ENCODE peak calls at places on chromosomes 11 and 22, in eight cellular contexts. Q is CD4-positive, CD25-positive, alpha-beta regulatory T cell; H is GM06990; S is SJSA1; A is uterus; X is heart left ventricle; W is spleen; L is HAP-1. T is an unnamed sample.

GRCh38 chr11:130323452-130324448 is 9.0 kb upstream of the ZBTB44 start:
- DNase-seq in Q (no peak), H (no peak), S (no peak), A (no peak), X (no peak), W (no peak), L (no peak), T (peak; percentile 42)

GRCh38 chr11:15525582-15525981 is 410.9 kb downstream of the INSC start:
- DNase-seq in Q (no peak), H (no peak), S (no peak), A (no peak), X (no peak), W (no peak), L (no peak), T (no peak)

GRCh38 chr11:58636587-58636986 is 14.1 kb downstream of the CNTF start:
- DNase-seq in Q (no peak), H (no peak), S (no peak), A (no peak), X (no peak), W (no peak), L (no peak), T (no peak)

GRCh38 chr22:29030618-29031235 is 30.9 kb downstream of the C22orf31 start:
- DNase-seq in Q (no peak), H (no peak), S (no peak), A (peak; percentile 88), X (peak; percentile 80), W (peak; percentile 80), L (no peak), T (peak; percentile 72)

GRCh38 chr22:36196254-36197064 is 5.2 kb downstream of the APOL4 start:
- DNase-seq in Q (no peak), H (no peak), S (no peak), A (no peak), X (no peak), W (no peak), L (no peak), T (no peak)

GRCh38 chr11:48052183-48053040 is 72.1 kb downstream of the PTPRJ start:
- DNase-seq in Q (no peak), H (no peak), S (peak; percentile 82), A (no peak), X (no peak), W (no peak), L (peak; percentile 25), T (peak; percentile 55)

GRCh38 chr11:21988477-21988876 is 204.4 kb upstream of the ANO5 start:
- DNase-seq in Q (no peak), H (no peak), S (no peak), A (no peak), X (no peak), W (no peak), L (no peak), T (no peak)

GRCh38 chr11:118277312-118277711 is 13.2 kb upstream of the MPZL2 start:
- DNase-seq in Q (no peak), H (peak; percentile 14), S (no peak), A (peak; percentile 22), X (no peak), W (no peak), L (no peak), T (peak; percentile 43)

GRCh38 chr22:21938906-21939305 is 13.7 kb downstream of the PPM1F start:
- DNase-seq in Q (no peak), H (no peak), S (no peak), A (no peak), X (no peak), W (peak; percentile 80), L (no peak), T (no peak)

GRCh38 chr11:66322732-66323427 is 6.0 kb upstream of the CD248 start:
- DNase-seq in Q (no peak), H (no peak), S (no peak), A (peak; percentile 51), X (peak; percentile 76), W (no peak), L (no peak), T (no peak)

GRCh38 chr11:66115638-66116410 is 45.8 kb downstream of the PACS1 start:
- DNase-seq in Q (peak; percentile 77), H (no peak), S (no peak), A (no peak), X (no peak), W (no peak), L (peak; percentile 19), T (no peak)

GRCh38 chr11:100581318-100581717 is 105.8 kb upstream of the ARHGAP42 start:
- DNase-seq in Q (no peak), H (no peak), S (no peak), A (no peak), X (no peak), W (no peak), L (no peak), T (no peak)

GRCh38 chr11:27124514-27125264 is 84.1 kb downstream of the BBOX1 start:
- DNase-seq in Q (no peak), H (no peak), S (no peak), A (no peak), X (no peak), W (no peak), L (no peak), T (no peak)

GRCh38 chr11:33059331-33060007 is 20.1 kb downstream of the TCP11L1 start:
- DNase-seq in Q (no peak), H (no peak), S (no peak), A (no peak), X (no peak), W (no peak), L (no peak), T (no peak)

GRCh38 chr11:69880041-69880802 is 61.0 kb upstream of the FGF3 start:
- DNase-seq in Q (no peak), H (no peak), S (no peak), A (no peak), X (no peak), W (peak; percentile 56), L (no peak), T (no peak)

GRCh38 chr22:46941958-46942815 is 179.7 kb downstream of the TBC1D22A start:
- DNase-seq in Q (no peak), H (no peak), S (no peak), A (no peak), X (peak; percentile 69), W (no peak), L (no peak), T (peak; percentile 29)

GRCh38 chr11:93652161-93652597 is 9.3 kb upstream of the CEP295 start:
- DNase-seq in Q (peak; percentile 23), H (no peak), S (peak; percentile 11), A (no peak), X (no peak), W (no peak), L (peak; percentile 65), T (no peak)

GRCh38 chr11:2578934-2579280 is 120.9 kb downstream of the KCNQ1OT1 start:
- DNase-seq in Q (no peak), H (no peak), S (no peak), A (peak; percentile 7), X (peak; percentile 36), W (peak; percentile 43), L (no peak), T (no peak)

GRCh38 chr22:25021409-25021808 is 68.9 kb downstream of the KIAA1671 start:
- DNase-seq in Q (no peak), H (no peak), S (no peak), A (no peak), X (no peak), W (no peak), L (no peak), T (no peak)

GRCh38 chr11:134743809-134744195 is 331.8 kb upstream of the B3GAT1 start:
- DNase-seq in Q (no peak), H (no peak), S (no peak), A (no peak), X (no peak), W (no peak), L (no peak), T (no peak)
- H3K27me3 ChIP-seq in Q (no peaks in the 10 kb centered on the region), H (no peaks in the 10 kb centered on the region), S (no peaks in the 10 kb centered on the region), A (no peaks in the 10 kb centered on the region), X (no peaks in the 10 kb centered on the region), W (no peaks in the 10 kb centered on the region), L (no peaks in the 10 kb centered on the region), T (no peaks in the 10 kb centered on the region)

DNA sequence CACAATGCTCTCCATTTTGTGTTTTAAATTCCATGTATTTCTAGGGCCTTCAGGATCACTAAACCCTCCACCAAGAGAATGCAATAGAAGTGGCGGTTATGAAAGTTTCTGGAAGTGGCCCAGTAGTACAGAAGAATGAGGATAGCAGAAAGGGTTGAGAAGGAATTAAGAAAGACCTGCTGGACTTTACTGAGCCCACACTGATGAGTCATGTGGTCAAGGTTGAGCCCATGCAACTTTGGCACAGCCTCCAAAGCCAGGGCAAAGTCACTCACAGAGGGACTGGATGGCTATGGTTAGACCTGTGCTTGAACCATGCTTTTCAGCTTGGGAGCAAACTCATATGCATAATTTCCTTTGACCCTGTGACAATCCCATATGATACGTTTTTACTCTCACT is 102.9 kb upstream of the PLET1 start:
- DNase-seq in Q (no peak), H (no peak), S (no peak), A (no peak), X (no peak), W (no peak), L (no peak), T (peak; percentile 61)
- H3K4me3 ChIP-seq in Q (no peak overlapping the region), H (no peak overlapping the region), S (no peak overlapping the region), A (no peak overlapping the region), X (no peak overlapping the region), W (no peak overlapping the region), L (no peak overlapping the region), T (no peak overlapping the region)

GRCh38 chr11:65043881-65044501 is 3.0 kb downstream of the SAC3D1 start:
- DNase-seq in Q (no peak), H (no peak), S (no peak), A (no peak), X (no peak), W (peak; percentile 78), L (no peak), T (peak; percentile 80)
- H3K36me3 ChIP-seq in Q (peaks cover 9% of the 10 kb centered on the region), H (peaks cover 9% of the 10 kb centered on the region), S (peaks cover 62% of the 10 kb centered on the region), A (no peaks in the 10 kb centered on the region), X (peaks cover 12% of the 10 kb centered on the region), W (peaks cover 10% of the 10 kb centered on the region), L (peaks cover 20% of the 10 kb centered on the region), T (peaks cover 32% of the 10 kb centered on the region)

GRCh38 chr11:11537871-11538270 is 83.9 kb downstream of the GALNT18 start:
- DNase-seq in Q (no peak), H (no peak), S (no peak), A (no peak), X (no peak), W (no peak), L (no peak), T (no peak)

GRCh38 chr11:11540157-11540556 is 81.6 kb downstream of the GALNT18 start:
- DNase-seq in Q (no peak), H (no peak), S (no peak), A (no peak), X (no peak), W (no peak), L (no peak), T (no peak)

GRCh38 chr11:11538277-11538960 is 83.4 kb downstream of the GALNT18 start:
- DNase-seq in Q (no peak), H (no peak), S (no peak), A (no peak), X (peak; percentile 80), W (no peak), L (no peak), T (no peak)

GRCh38 chr11:11545285-11546275 is 76.2 kb downstream of the GALNT18 start:
- DNase-seq in Q (no peak), H (no peak), S (no peak), A (no peak), X (no peak), W (no peak), L (no peak), T (no peak)

DNA sequence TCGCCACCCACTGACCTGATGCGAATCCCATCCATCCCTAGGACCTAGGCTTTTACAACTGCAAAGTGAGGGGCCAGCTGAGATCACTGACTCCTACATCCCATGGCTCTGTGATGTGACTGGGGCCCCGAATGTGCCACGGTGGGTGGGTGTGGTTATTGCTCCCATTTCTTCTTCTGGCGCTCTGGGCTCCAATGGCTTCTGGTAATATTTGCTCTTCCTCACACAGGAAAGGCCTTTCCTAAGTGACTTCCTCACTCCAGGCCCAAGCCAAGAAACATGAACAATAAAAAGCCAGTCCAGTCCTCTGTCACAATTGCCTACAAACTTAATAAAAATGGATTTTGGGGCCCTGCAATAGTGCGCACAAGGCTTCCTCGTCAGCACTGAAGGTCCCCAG is 78.1 kb downstream of the GALNT18 start:
- DNase-seq in Q (no peak), H (no peak), S (no peak), A (no peak), X (no peak), W (no peak), L (no peak), T (no peak)
- H3K27me3 ChIP-seq in Q (no peaks in the 10 kb centered on the region), H (no peaks in the 10 kb centered on the region), S (no peaks in the 10 kb centered on the region), A (no peaks in the 10 kb centered on the region), X (no peaks in the 10 kb centered on the region), W (no peaks in the 10 kb centered on the region), L (no peaks in the 10 kb centered on the region), T (no peaks in the 10 kb centered on the region)

T was measured in MG63.